ENCODE peak calls at places on chromosome 9, in six cellular contexts. S, U, T, H, C and Y are unnamed samples.
A peak's percentile ranks its signal among the peaks of the same experiment; 100 is the strongest.

GRCh38 chr9:37751186-37751585 is 2.4 kb upstream of the TRMT10B start:
- DNase-seq in S (no peak), U (no peak), T (no peak), H (no peak), C (no peak), Y (no peak)

GRCh38 chr9:91155181-91155580 is 206.5 kb downstream of the AUH start:
- DNase-seq in S (no peak), U (no peak), T (no peak), H (no peak), C (no peak), Y (no peak)

GRCh38 chr9:106718996-106719395 is 144.0 kb upstream of the ZNF462 start:
- DNase-seq in S (no peak), U (no peak), T (no peak), H (no peak), C (no peak), Y (no peak)

GRCh38 chr9:88953401-88954029 is 37.8 kb upstream of the S1PR3 start:
- DNase-seq in S (no peak), U (peak; percentile 37), T (no peak), H (no peak), C (no peak), Y (no peak)

GRCh38 chr9:10005206-10005605 is 607.6 kb downstream of the PTPRD start:
- DNase-seq in S (no peak), U (no peak), T (no peak), H (no peak), C (no peak), Y (no peak)

GRCh38 chr9:26537211-26537610 is 355.4 kb downstream of the CAAP1 start:
- DNase-seq in S (no peak), U (no peak), T (no peak), H (no peak), C (no peak), Y (no peak)

GRCh38 chr9:34279431-34279830 is 49.6 kb downstream of the KIF24 start:
- DNase-seq in S (no peak), U (no peak), T (no peak), H (no peak), C (no peak), Y (no peak)

GRCh38 chr9:85704744-85705143 is 37.0 kb downstream of the AGTPBP1 start:
- DNase-seq in S (no peak), U (no peak), T (no peak), H (no peak), C (no peak), Y (no peak)

GRCh38 chr9:132584616-132585560 is 2.5 kb downstream of the BARHL1 start:
- DNase-seq in S (no peak), U (no peak), T (no peak), H (no peak), C (no peak), Y (no peak)

GRCh38 chr9:128081052-128081451 is 13.0 kb downstream of the SLC25A25 start:
- DNase-seq in S (no peak), U (peak; percentile 74), T (no peak), H (peak; percentile 48), C (no peak), Y (peak; percentile 92)

GRCh38 chr9:83477120-83477519 is 61.1 kb downstream of the FRMD3 start:
- DNase-seq in S (no peak), U (no peak), T (no peak), H (no peak), C (no peak), Y (no peak)

GRCh38 chr9:89477395-89477794 is 20.5 kb downstream of the SEMA4D start:
- DNase-seq in S (no peak), U (no peak), T (no peak), H (no peak), C (no peak), Y (no peak)

GRCh38 chr9:36150529-36151305 is 14.2 kb downstream of the GLIPR2 start:
- DNase-seq in S (no peak), U (no peak), T (no peak), H (no peak), C (no peak), Y (no peak)

GRCh38 chr9:37172511-37172910 is 52.1 kb downstream of the ZCCHC7 start:
- DNase-seq in S (no peak), U (no peak), T (no peak), H (no peak), C (no peak), Y (no peak)

GRCh38 chr9:75892168-75892901 is 1.9 kb downstream of the PCSK5 start:
- DNase-seq in S (no peak), U (peak; percentile 43), T (peak; percentile 14), H (peak; percentile 18), C (peak; percentile 67), Y (peak; percentile 77)

GRCh38 chr9:26502311-26502710 is 390.3 kb downstream of the CAAP1 start:
- DNase-seq in S (no peak), U (no peak), T (no peak), H (no peak), C (no peak), Y (no peak)

GRCh38 chr9:125904155-125904841 is 157.1 kb downstream of the PBX3 start:
- DNase-seq in S (no peak), U (no peak), T (peak; percentile 24), H (no peak), C (no peak), Y (no peak)

GRCh38 chr9:31372796-31373587 is 1011.5 kb upstream of the ACO1 start:
- DNase-seq in S (no peak), U (no peak), T (no peak), H (no peak), C (no peak), Y (no peak)

GRCh38 chr9:93654351-93654961 is 78.1 kb downstream of the PHF2 start:
- DNase-seq in S (no peak), U (no peak), T (no peak), H (no peak), C (peak; percentile 44), Y (no peak)

DNA sequence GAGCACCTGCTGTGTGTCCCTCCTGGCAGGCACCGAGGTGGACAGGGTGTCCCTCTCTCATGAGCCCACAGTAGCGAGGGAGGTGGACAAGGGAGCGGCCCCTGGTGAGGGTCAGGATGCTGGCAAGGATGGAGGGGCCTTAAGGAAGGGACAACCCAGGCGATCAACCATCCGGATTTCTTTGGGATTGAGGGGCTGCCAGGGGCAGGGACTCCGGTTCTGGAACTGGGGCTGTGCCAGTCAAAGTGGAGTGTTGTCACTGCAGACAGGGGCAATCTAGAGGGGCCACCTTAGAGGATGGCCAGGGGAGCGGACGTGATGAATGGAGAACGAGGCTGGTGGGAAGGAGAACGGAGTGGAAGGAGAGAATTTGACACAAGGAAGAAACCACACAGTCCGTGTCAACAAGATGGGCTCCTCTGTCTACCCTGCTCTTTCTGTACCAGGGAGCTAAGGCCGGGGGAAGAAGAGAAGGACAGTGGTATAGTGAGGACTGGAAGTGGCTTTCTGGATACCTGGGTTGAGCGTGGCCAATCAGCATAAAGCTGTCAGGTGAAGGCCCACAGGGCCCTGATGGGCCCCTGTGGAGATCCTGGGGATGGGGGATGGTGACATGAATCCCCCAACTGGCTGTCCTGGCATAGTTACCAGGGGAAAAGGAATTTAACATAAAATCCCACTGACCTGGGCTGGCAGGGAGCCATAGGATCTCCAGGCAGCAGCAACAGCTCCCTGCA is 4.2 kb upstream of the WDR5 start:
- DNase-seq in S (no peak), U (no peak), T (no peak), H (no peak), C (no peak), Y (no peak)
- TF ChIP-seq CTCF in S (no peak), U (no peak), T (no peak), H (no peak), C (no peak), Y (no peak)

GRCh38 chr9:120904061-120904998 is 22.3 kb downstream of the TRAF1 start:
- DNase-seq in S (no peak), U (no peak), T (no peak), H (no peak), C (no peak), Y (no peak)

GRCh38 chr9:120904999-120905793 is 21.4 kb downstream of the TRAF1 start:
- DNase-seq in S (no peak), U (no peak), T (no peak), H (no peak), C (no peak), Y (no peak)

GRCh38 chr9:120902286-120902685 is 24.3 kb downstream of the TRAF1 start:
- DNase-seq in S (no peak), U (no peak), T (no peak), H (no peak), C (no peak), Y (no peak)

GRCh38 chr9:120901704-120902103 is 24.7 kb upstream of the PHF19 start:
- DNase-seq in S (no peak), U (no peak), T (no peak), H (no peak), C (no peak), Y (no peak)

DNA sequence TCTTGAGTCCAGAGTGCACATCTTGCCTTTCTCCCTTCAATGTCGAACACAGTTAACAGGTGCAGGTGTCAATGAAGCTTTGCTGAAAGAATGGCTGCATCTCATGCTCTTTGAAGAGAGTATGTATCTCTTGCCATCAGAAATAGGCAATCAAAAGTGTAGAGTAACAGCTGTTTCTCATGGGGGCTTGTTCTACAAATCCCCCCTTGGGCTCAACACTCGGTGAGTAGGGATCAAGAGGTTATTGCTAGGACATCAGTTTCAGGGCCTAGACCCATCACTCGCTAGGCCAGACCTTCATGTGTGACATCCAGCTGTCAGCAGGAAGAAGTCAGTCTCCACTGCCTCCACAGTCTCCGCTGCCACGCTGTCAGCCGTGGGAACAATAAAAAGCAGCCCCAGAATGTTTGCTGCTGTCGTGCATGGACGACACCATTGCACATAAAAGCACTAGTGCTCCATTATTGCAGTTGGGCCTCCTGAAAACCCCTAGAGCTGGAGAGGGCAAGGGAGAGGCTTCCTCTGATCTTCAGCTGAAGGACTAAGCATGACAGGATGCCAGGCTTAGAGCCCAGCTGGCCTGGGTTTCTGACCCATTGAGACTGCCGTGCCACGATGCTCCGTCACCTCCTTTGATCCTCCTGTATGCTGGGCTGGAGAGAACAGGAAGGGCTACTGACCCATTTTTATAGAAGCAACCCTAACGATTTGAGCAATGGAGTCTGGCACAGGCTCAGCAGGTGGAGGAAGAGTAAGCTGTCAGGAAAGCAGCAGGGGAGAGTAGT is 23.6 kb downstream of the TRAF1 start:
- DNase-seq in S (no peak), U (no peak), T (no peak), H (no peak), C (no peak), Y (no peak)
- TF ChIP-seq POLR2A in S (no peak), U (no peak), T (no peak), H (no peak), C (no peak), Y (no peak)

GRCh38 chr9:131404581-131404980 is 10.7 kb downstream of the PRRC2B start:
- DNase-seq in S (no peak), U (no peak), T (no peak), H (no peak), C (no peak), Y (no peak)
- H3K4me3 ChIP-seq in S (no peak overlapping the region), U (no peak overlapping the region), T (no peak overlapping the region), H (no peak overlapping the region), C (no peak overlapping the region), Y (no peak overlapping the region)

GRCh38 chr9:131419716-131420115 is 25.8 kb downstream of the PRRC2B start:
- DNase-seq in S (no peak), U (no peak), T (no peak), H (no peak), C (no peak), Y (no peak)

GRCh38 chr9:131422241-131422792 is 28.4 kb downstream of the PRRC2B start:
- DNase-seq in S (no peak), U (no peak), T (peak; percentile 82), H (no peak), C (no peak), Y (peak; percentile 62)

GRCh38 chr9:131419029-131419614 is 25.2 kb downstream of the PRRC2B start:
- DNase-seq in S (no peak), U (no peak), T (no peak), H (no peak), C (no peak), Y (no peak)

GRCh38 chr9:131421691-131422090 is 27.8 kb downstream of the PRRC2B start:
- DNase-seq in S (no peak), U (no peak), T (no peak), H (no peak), C (no peak), Y (no peak)

GRCh38 chr9:131420913-131421312 is 27.0 kb downstream of the PRRC2B start:
- DNase-seq in S (no peak), U (no peak), T (peak; percentile 61), H (no peak), C (no peak), Y (no peak)
- TF ChIP-seq CTCF in S (peak; percentile 37), U (no peak), T (no peak), H (no peak), C (no peak), Y (no peak)